ENCODE peak calls at places on chromosomes 7 and 10, in six cellular contexts. One of them, this sample, is unnamed.
A peak's percentile ranks its signal among the peaks of the same experiment; 100 is the strongest.

GRCh38 chr7:65509368-65510186 is 135.9 kb downstream of the ZNF92 start:
- DNase-seq in lung: no peak
- DNase-seq in IMR-90: no peak
- DNase-seq in uterus: no peak
- DNase-seq in heart right ventricle: no peak
- DNase-seq in hepatocyte: no peak
- DNase-seq in this sample: peak; percentile 1

GRCh38 chr7:36905836-36906235 is 181.5 kb upstream of the AOAH start:
- DNase-seq in uterus: no peak
- DNase-seq in heart right ventricle: no peak
- DNase-seq in lung: no peak
- DNase-seq in hepatocyte: no peak
- DNase-seq in IMR-90: no peak
- DNase-seq in this sample: no peak

GRCh38 chr7:9250876-9251275 is 817.5 kb downstream of the NXPH1 start:
- DNase-seq in hepatocyte: no peak
- DNase-seq in uterus: no peak
- DNase-seq in heart right ventricle: no peak
- DNase-seq in lung: no peak
- DNase-seq in IMR-90: no peak
- DNase-seq in this sample: no peak

GRCh38 chr7:106819546-106819945 is 45.5 kb upstream of the PIK3CG start:
- DNase-seq in lung: no peak
- DNase-seq in uterus: no peak
- DNase-seq in IMR-90: peak; percentile 2
- DNase-seq in heart right ventricle: no peak
- DNase-seq in hepatocyte: no peak
- DNase-seq in this sample: no peak

GRCh38 chr7:132152490-132152889 is 423.8 kb downstream of the PLXNA4 start:
- DNase-seq in hepatocyte: no peak
- DNase-seq in lung: no peak
- DNase-seq in IMR-90: no peak
- DNase-seq in heart right ventricle: no peak
- DNase-seq in uterus: no peak
- DNase-seq in this sample: no peak

GRCh38 chr10:48414778-48415177 is 108.3 kb downstream of the MAPK8 start:
- DNase-seq in lung: no peak
- DNase-seq in IMR-90: peak; percentile 82
- DNase-seq in hepatocyte: no peak
- DNase-seq in heart right ventricle: no peak
- DNase-seq in uterus: no peak
- DNase-seq in this sample: no peak

GRCh38 chr7:148962823-148963582 is 65.3 kb downstream of the PDIA4 start:
- DNase-seq in hepatocyte: peak; percentile 78
- DNase-seq in IMR-90: peak; percentile 67
- DNase-seq in heart right ventricle: peak; percentile 70
- DNase-seq in lung: peak; percentile 54
- DNase-seq in uterus: peak; percentile 70
- DNase-seq in this sample: peak; percentile 67

GRCh38 chr10:1724921-1725320 is 12.4 kb downstream of the ADARB2 start:
- DNase-seq in lung: no peak
- DNase-seq in uterus: no peak
- DNase-seq in hepatocyte: no peak
- DNase-seq in IMR-90: no peak
- DNase-seq in heart right ventricle: no peak
- DNase-seq in this sample: no peak

GRCh38 chr10:126569513-126570447 is 100.7 kb downstream of the C10orf90 start:
- DNase-seq in uterus: no peak
- DNase-seq in heart right ventricle: no peak
- DNase-seq in lung: no peak
- DNase-seq in IMR-90: peak; percentile 85
- DNase-seq in hepatocyte: peak; percentile 19
- DNase-seq in this sample: no peak

GRCh38 chr10:49631975-49632374 is 18.1 kb downstream of the CHAT start:
- DNase-seq in heart right ventricle: no peak
- DNase-seq in uterus: no peak
- DNase-seq in lung: no peak
- DNase-seq in hepatocyte: no peak
- DNase-seq in IMR-90: no peak
- DNase-seq in this sample: no peak

GRCh38 chr10:88066876-88067275 is 203.5 kb downstream of the PTEN start:
- DNase-seq in hepatocyte: no peak
- DNase-seq in heart right ventricle: no peak
- DNase-seq in IMR-90: no peak
- DNase-seq in uterus: no peak
- DNase-seq in lung: no peak
- DNase-seq in this sample: no peak

GRCh38 chr7:70951271-70951962 is 180.5 kb upstream of the GALNT17 start:
- DNase-seq in hepatocyte: no peak
- DNase-seq in heart right ventricle: no peak
- DNase-seq in IMR-90: no peak
- DNase-seq in lung: no peak
- DNase-seq in uterus: no peak
- DNase-seq in this sample: no peak

GRCh38 chr7:149280151-149280550 is 18.2 kb downstream of the ZNF783 start:
- DNase-seq in uterus: no peak
- DNase-seq in heart right ventricle: no peak
- DNase-seq in IMR-90: no peak
- DNase-seq in hepatocyte: no peak
- DNase-seq in lung: no peak
- DNase-seq in this sample: no peak

GRCh38 chr7:153415632-153416031 is 636.6 kb upstream of the DPP6 start:
- DNase-seq in lung: no peak
- DNase-seq in heart right ventricle: no peak
- DNase-seq in IMR-90: no peak
- DNase-seq in uterus: no peak
- DNase-seq in hepatocyte: no peak
- DNase-seq in this sample: no peak

GRCh38 chr7:42080831-42081230 is 156.2 kb downstream of the GLI3 start:
- DNase-seq in hepatocyte: no peak
- DNase-seq in uterus: no peak
- DNase-seq in heart right ventricle: no peak
- DNase-seq in IMR-90: peak; percentile 62
- DNase-seq in lung: no peak
- DNase-seq in this sample: no peak

GRCh38 chr7:22854158-22855048 is 31.8 kb upstream of the TOMM7 start:
- DNase-seq in heart right ventricle: peak; percentile 89
- DNase-seq in IMR-90: peak; percentile 89
- DNase-seq in uterus: peak; percentile 91
- DNase-seq in hepatocyte: peak; percentile 74
- DNase-seq in lung: peak; percentile 91
- DNase-seq in this sample: peak; percentile 88

GRCh38 chr10:178723-179122 is 43.5 kb downstream of the ZMYND11 start:
- DNase-seq in IMR-90: peak; percentile 18
- DNase-seq in hepatocyte: no peak
- DNase-seq in lung: no peak
- DNase-seq in uterus: no peak
- DNase-seq in heart right ventricle: no peak
- DNase-seq in this sample: no peak

GRCh38 chr7:98215561-98216495 is 4.6 kb downstream of the BHLHA15 start:
- DNase-seq in hepatocyte: peak; percentile 4
- DNase-seq in heart right ventricle: no peak
- DNase-seq in IMR-90: no peak
- DNase-seq in uterus: no peak
- DNase-seq in lung: no peak
- DNase-seq in this sample: no peak

GRCh38 chr7:151081170-151082101 is 827 bp upstream of the FASTK start:
- DNase-seq in heart right ventricle: no peak
- DNase-seq in uterus: peak; percentile 43
- DNase-seq in lung: no peak
- DNase-seq in hepatocyte: peak; percentile 60
- DNase-seq in IMR-90: no peak
- DNase-seq in this sample: no peak

GRCh38 chr10:7787150-7787856 is 490 bp downstream of the KIN start:
- DNase-seq in uterus: no peak
- DNase-seq in hepatocyte: peak; percentile 26
- DNase-seq in heart right ventricle: no peak
- DNase-seq in IMR-90: peak; percentile 24
- DNase-seq in lung: no peak
- DNase-seq in this sample: no peak

GRCh38 chr10:14023612-14024348 is 306.9 kb downstream of the FRMD4A start:
- DNase-seq in lung: no peak
- DNase-seq in heart right ventricle: no peak
- DNase-seq in hepatocyte: no peak
- DNase-seq in IMR-90: no peak
- DNase-seq in uterus: no peak
- DNase-seq in this sample: no peak

GRCh38 chr7:152907042-152907761 is 147.7 kb downstream of the ACTR3B start:
- DNase-seq in IMR-90: no peak
- DNase-seq in heart right ventricle: no peak
- DNase-seq in hepatocyte: no peak
- DNase-seq in lung: no peak
- DNase-seq in uterus: no peak
- DNase-seq in this sample: no peak

GRCh38 chr7:232571-233455 is 40.4 kb downstream of the FAM20C start:
- DNase-seq in IMR-90: peak; percentile 76
- DNase-seq in uterus: no peak
- DNase-seq in hepatocyte: no peak
- DNase-seq in lung: no peak
- DNase-seq in heart right ventricle: no peak
- DNase-seq in this sample: no peak

DNA sequence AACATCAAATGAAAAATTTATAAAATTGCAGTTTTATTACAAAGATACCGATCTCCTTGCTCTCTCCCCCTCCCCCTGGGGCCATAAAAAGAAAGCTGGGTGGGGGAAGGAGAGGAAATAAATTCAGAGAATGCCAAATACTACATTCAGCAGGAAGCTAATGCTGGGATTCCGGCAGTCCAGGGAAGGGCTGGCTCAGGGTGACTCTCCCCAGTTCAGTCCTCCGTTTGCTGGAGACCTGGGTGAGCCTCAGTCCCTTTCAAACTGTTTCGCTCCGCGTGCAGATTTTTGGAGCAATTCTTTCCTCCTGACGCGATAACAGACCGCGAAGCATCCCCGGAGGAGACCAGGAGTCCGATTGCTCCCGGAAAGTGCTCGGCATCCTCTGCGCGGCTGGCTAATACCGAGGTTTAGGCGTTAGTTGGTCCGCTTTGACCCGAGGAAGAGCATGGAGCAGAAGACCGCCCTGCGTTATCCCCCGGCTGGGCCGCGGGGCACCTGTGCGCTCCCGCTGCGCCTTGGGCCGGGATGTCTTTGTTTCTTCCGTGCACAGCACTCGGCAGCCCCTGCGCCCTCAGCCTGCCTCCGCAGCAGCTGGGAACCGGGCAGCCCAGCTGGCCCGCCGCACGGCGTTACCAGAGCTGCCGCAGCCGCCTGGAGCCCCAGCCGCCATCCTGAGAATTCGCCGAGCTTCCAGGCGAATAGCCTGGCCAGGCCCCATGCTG is 3.9 kb upstream of the HOXA2 start:
- DNase-seq in lung: no peak
- DNase-seq in IMR-90: peak; percentile 58
- DNase-seq in hepatocyte: no peak
- DNase-seq in heart right ventricle: no peak
- DNase-seq in uterus: no peak
- DNase-seq in this sample: no peak
- H3K4me3 ChIP-seq in lung: peak overlapping the region; percentile 27
- H3K4me3 ChIP-seq in IMR-90: peak overlapping the region; percentile 22
- H3K4me3 ChIP-seq in hepatocyte: no peak overlapping the region
- H3K4me3 ChIP-seq in heart right ventricle: no peak overlapping the region
- H3K4me3 ChIP-seq in uterus: peak overlapping the region; percentile 27
- H3K4me3 ChIP-seq in this sample: no peak overlapping the region

GRCh38 chr10:71713135-71714040 is 6.2 kb downstream of the C10orf105 start:
- DNase-seq in IMR-90: peak; percentile 80
- DNase-seq in heart right ventricle: peak; percentile 88
- DNase-seq in hepatocyte: peak; percentile 43
- DNase-seq in uterus: peak; percentile 94
- DNase-seq in lung: peak; percentile 79
- DNase-seq in this sample: peak; percentile 57

GRCh38 chr10:71714055-71714454 is 5.5 kb downstream of the C10orf105 start:
- DNase-seq in hepatocyte: no peak
- DNase-seq in lung: no peak
- DNase-seq in heart right ventricle: no peak
- DNase-seq in IMR-90: no peak
- DNase-seq in uterus: no peak
- DNase-seq in this sample: no peak

GRCh38 chr10:71711052-71711623 is 8.4 kb downstream of the C10orf105 start:
- DNase-seq in uterus: no peak
- DNase-seq in lung: no peak
- DNase-seq in IMR-90: no peak
- DNase-seq in hepatocyte: no peak
- DNase-seq in heart right ventricle: no peak
- DNase-seq in this sample: no peak

GRCh38 chr10:71712170-71712569 is 7.4 kb downstream of the C10orf105 start:
- DNase-seq in IMR-90: no peak
- DNase-seq in heart right ventricle: no peak
- DNase-seq in uterus: no peak
- DNase-seq in lung: no peak
- DNase-seq in hepatocyte: no peak
- DNase-seq in this sample: no peak

GRCh38 chr10:71712572-71713134 is 6.9 kb downstream of the C10orf105 start:
- DNase-seq in heart right ventricle: no peak
- DNase-seq in uterus: no peak
- DNase-seq in lung: no peak
- DNase-seq in hepatocyte: no peak
- DNase-seq in IMR-90: no peak
- DNase-seq in this sample: no peak
- H3K4me1 ChIP-seq in heart right ventricle: peaks cover 62% of the 10 kb centered on the region
- H3K4me1 ChIP-seq in uterus: peaks cover 14% of the 10 kb centered on the region
- H3K4me1 ChIP-seq in lung: peaks cover 32% of the 10 kb centered on the region
- H3K4me1 ChIP-seq in hepatocyte: peaks cover 16% of the 10 kb centered on the region
- H3K4me1 ChIP-seq in IMR-90: peaks cover 21% of the 10 kb centered on the region
- H3K4me1 ChIP-seq in this sample: peaks cover 18% of the 10 kb centered on the region

DNA sequence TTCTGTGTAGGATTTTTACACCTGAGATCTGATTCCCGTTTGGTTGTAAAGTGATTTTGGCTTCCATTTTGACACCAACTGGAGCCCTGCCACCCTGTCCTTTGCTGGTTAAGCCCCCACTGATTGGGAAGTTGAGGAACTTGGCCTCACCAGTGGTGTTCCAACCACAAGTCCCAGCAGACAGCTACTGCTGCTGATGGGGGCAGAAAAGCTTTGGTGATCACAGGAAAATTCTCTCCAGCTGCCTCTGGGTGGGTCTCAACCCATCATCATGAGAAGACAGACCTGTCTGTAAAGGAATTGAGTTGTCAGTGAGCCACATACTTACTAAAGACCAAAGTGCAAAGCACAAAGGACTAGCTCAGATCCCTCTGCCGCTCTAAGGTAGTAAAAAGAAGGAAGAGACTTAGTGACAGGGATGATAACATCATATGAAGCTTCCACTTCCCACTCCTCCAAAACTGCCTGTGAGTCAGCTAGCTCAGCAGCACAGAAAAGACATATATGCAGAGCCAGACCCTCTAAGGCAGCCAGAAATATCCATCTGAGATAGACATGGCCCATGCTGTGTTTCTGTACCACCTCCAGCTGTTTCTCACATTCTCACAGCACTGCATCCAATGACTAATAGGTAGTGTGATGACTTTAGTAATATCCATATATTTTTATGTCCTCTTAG is 22.4 kb upstream of the LRRC17 start:
- DNase-seq in heart right ventricle: peak; percentile 17
- DNase-seq in uterus: no peak
- DNase-seq in IMR-90: peak; percentile 91
- DNase-seq in lung: no peak
- DNase-seq in hepatocyte: peak; percentile 35
- DNase-seq in this sample: no peak
- H3K27ac ChIP-seq in heart right ventricle: peak overlapping the region; percentile 68
- H3K27ac ChIP-seq in uterus: peak overlapping the region; percentile 49
- H3K27ac ChIP-seq in IMR-90: peak overlapping the region; percentile 85
- H3K27ac ChIP-seq in lung: no peak overlapping the region
- H3K27ac ChIP-seq in hepatocyte: peak overlapping the region; percentile 80
- H3K27ac ChIP-seq in this sample: no peak overlapping the region

GRCh38 chr10:66457629-66458028 is 468.2 kb upstream of the LRRTM3 start:
- DNase-seq in IMR-90: no peak
- DNase-seq in heart right ventricle: no peak
- DNase-seq in uterus: no peak
- DNase-seq in hepatocyte: no peak
- DNase-seq in lung: no peak
- DNase-seq in this sample: no peak

GRCh38 chr10:66455304-66455703 is 470.5 kb upstream of the LRRTM3 start:
- DNase-seq in IMR-90: no peak
- DNase-seq in heart right ventricle: no peak
- DNase-seq in lung: no peak
- DNase-seq in hepatocyte: no peak
- DNase-seq in uterus: no peak
- DNase-seq in this sample: no peak
- H3K4me3 ChIP-seq in IMR-90: no peak overlapping the region
- H3K4me3 ChIP-seq in heart right ventricle: no peak overlapping the region
- H3K4me3 ChIP-seq in lung: no peak overlapping the region
- H3K4me3 ChIP-seq in hepatocyte: no peak overlapping the region
- H3K4me3 ChIP-seq in uterus: no peak overlapping the region
- H3K4me3 ChIP-seq in this sample: no peak overlapping the region